ENCODE peak calls at places on chromosome 7, in nine cellular contexts. J, U, H, X, K, T, V, E and Z are unnamed samples.

GRCh38 chr7:134888141-134888740 is 98.1 kb upstream of the AGBL3 start:
- DNase-seq in J (no peak), U (no peak), H (no peak), X (no peak), K (no peak), T (no peak), V (no peak), E (peak; percentile 61), Z (no peak)

GRCh38 chr7:3710531-3710930 is 409.5 kb downstream of the SDK1 start:
- DNase-seq in J (no peak), U (no peak), H (no peak), X (no peak), K (no peak), T (no peak), V (no peak), E (peak; percentile 85), Z (no peak)

GRCh38 chr7:55104123-55104522 is 85.3 kb downstream of the EGFR start:
- DNase-seq in J (no peak), U (no peak), H (no peak), X (no peak), K (no peak), T (no peak), V (no peak), E (no peak), Z (no peak)

GRCh38 chr7:22557167-22557566 is 57.2 kb upstream of the STEAP1B start:
- DNase-seq in J (no peak), U (no peak), H (no peak), X (no peak), K (no peak), T (no peak), V (no peak), E (no peak), Z (no peak)

GRCh38 chr7:16651391-16652254 is 5.6 kb downstream of the BZW2 start:
- DNase-seq in J (no peak), U (no peak), H (no peak), X (no peak), K (no peak), T (no peak), V (no peak), E (peak; percentile 65), Z (no peak)

GRCh38 chr7:95001815-95002561 is 94.6 kb downstream of the PPP1R9A start:
- DNase-seq in J (peak; percentile 59), U (no peak), H (no peak), X (no peak), K (no peak), T (no peak), V (no peak), E (no peak), Z (no peak)

GRCh38 chr7:36916619-36917018 is 192.3 kb upstream of the AOAH start:
- DNase-seq in J (no peak), U (no peak), H (no peak), X (no peak), K (no peak), T (no peak), V (no peak), E (no peak), Z (no peak)

GRCh38 chr7:1512781-1513656 is 8.8 kb upstream of the INTS1 start:
- DNase-seq in J (peak; percentile 63), U (peak; percentile 75), H (no peak), X (peak; percentile 33), K (peak; percentile 31), T (no peak), V (no peak), E (peak; percentile 69), Z (no peak)

GRCh38 chr7:150891740-150892139 is 39.4 kb downstream of the AOC1 start:
- DNase-seq in J (no peak), U (no peak), H (no peak), X (no peak), K (no peak), T (no peak), V (no peak), E (no peak), Z (no peak)

GRCh38 chr7:52017802-52018679 is 701.4 kb upstream of the COBL start:
- DNase-seq in J (peak; percentile 9), U (no peak), H (no peak), X (no peak), K (no peak), T (peak; percentile 18), V (no peak), E (no peak), Z (no peak)

GRCh38 chr7:50379082-50379481 is 71.1 kb downstream of the FIGNL1 start:
- DNase-seq in J (peak; percentile 27), U (no peak), H (no peak), X (no peak), K (no peak), T (no peak), V (no peak), E (no peak), Z (no peak)

GRCh38 chr7:125984795-125985194 is 1055.2 kb upstream of the POT1 start:
- DNase-seq in J (no peak), U (no peak), H (no peak), X (no peak), K (no peak), T (no peak), V (no peak), E (no peak), Z (no peak)

GRCh38 chr7:44264221-44264956 is 61.0 kb downstream of the CAMK2B start:
- DNase-seq in J (peak; percentile 38), U (no peak), H (no peak), X (no peak), K (no peak), T (no peak), V (no peak), E (peak; percentile 79), Z (no peak)

GRCh38 chr7:134448359-134449229 is 10.3 kb downstream of the AKR1B1 start:
- DNase-seq in J (peak; percentile 83), U (peak; percentile 93), H (no peak), X (no peak), K (no peak), T (peak; percentile 47), V (no peak), E (peak; percentile 30), Z (peak; percentile 83)